ENCODE peak calls at places on chromosome 11, in eight cellular contexts. C, R, V, W, T, Q, O and D are unnamed samples.

GRCh38 chr11:101448881-101449442 is 134.8 kb downstream of the TRPC6 start:
- DNase-seq in C (no peak), R (no peak), V (no peak), W (no peak), T (no peak), Q (no peak), O (no peak), D (no peak)

GRCh38 chr11:71304491-71304890 is 52.1 kb upstream of the SHANK2 start:
- DNase-seq in C (no peak), R (no peak), V (no peak), W (no peak), T (no peak), Q (no peak), O (no peak), D (no peak)

GRCh38 chr11:37459430-37459829 is 861.4 kb upstream of the RAG2 start:
- DNase-seq in C (no peak), R (no peak), V (no peak), W (no peak), T (no peak), Q (no peak), O (no peak), D (no peak)

GRCh38 chr11:63896071-63896470 is 20.9 kb downstream of the RCOR2 start:
- DNase-seq in C (no peak), R (peak; percentile 33), V (no peak), W (no peak), T (no peak), Q (no peak), O (no peak), D (no peak)

GRCh38 chr11:99449345-99449744 is 428.6 kb downstream of the CNTN5 start:
- DNase-seq in C (no peak), R (no peak), V (no peak), W (no peak), T (no peak), Q (no peak), O (no peak), D (no peak)

GRCh38 chr11:45896392-45897068 is 10.5 kb downstream of the FREY1 start:
- DNase-seq in C (no peak), R (no peak), V (no peak), W (no peak), T (no peak), Q (no peak), O (no peak), D (no peak)

GRCh38 chr11:107570015-107570414 is 4.5 kb upstream of the ALKBH8 start:
- DNase-seq in C (no peak), R (no peak), V (no peak), W (no peak), T (no peak), Q (no peak), O (no peak), D (no peak)

GRCh38 chr11:2207773-2208621 is 36.4 kb upstream of the TH start:
- DNase-seq in C (no peak), R (no peak), V (no peak), W (peak; percentile 4), T (peak; percentile 0), Q (no peak), O (no peak), D (peak; percentile 1)

GRCh38 chr11:79762271-79762935 is 321.6 kb upstream of the TENM4 start:
- DNase-seq in C (no peak), R (peak; percentile 1), V (no peak), W (peak; percentile 18), T (no peak), Q (no peak), O (peak; percentile 21), D (no peak)

GRCh38 chr11:8023831-8024555 is 36.9 kb downstream of the EIF3F start:
- DNase-seq in C (no peak), R (no peak), V (no peak), W (no peak), T (no peak), Q (no peak), O (no peak), D (no peak)

GRCh38 chr11:31340903-31341572 is 28.5 kb downstream of the DCDC1 start:
- DNase-seq in C (no peak), R (peak; percentile 49), V (no peak), W (no peak), T (no peak), Q (peak; percentile 57), O (peak; percentile 39), D (peak; percentile 2)

GRCh38 chr11:63668396-63668795 is 2.8 kb downstream of the ATL3 start:
- DNase-seq in C (no peak), R (no peak), V (no peak), W (no peak), T (no peak), Q (no peak), O (no peak), D (no peak)

GRCh38 chr11:92149996-92150395 is 74.6 kb upstream of the FAT3 start:
- DNase-seq in C (no peak), R (no peak), V (no peak), W (no peak), T (no peak), Q (no peak), O (no peak), D (no peak)

GRCh38 chr11:11706022-11706421 is 84.2 kb upstream of the GALNT18 start:
- DNase-seq in C (no peak), R (no peak), V (no peak), W (no peak), T (no peak), Q (no peak), O (no peak), D (no peak)

GRCh38 chr11:125494987-125495725 is 909 bp downstream of the FEZ1 start:
- DNase-seq in C (no peak), R (peak; percentile 53), V (peak; percentile 55), W (peak; percentile 41), T (no peak), Q (peak; percentile 49), O (no peak), D (peak; percentile 10)

GRCh38 chr11:68666854-68667253 is 17.5 kb upstream of the GAL start:
- DNase-seq in C (no peak), R (no peak), V (no peak), W (peak; percentile 36), T (no peak), Q (no peak), O (no peak), D (no peak)

GRCh38 chr11:64084962-64085710 is 49.4 kb downstream of the FLRT1 start:
- DNase-seq in C (no peak), R (no peak), V (no peak), W (no peak), T (no peak), Q (no peak), O (no peak), D (no peak)

GRCh38 chr11:101003468-101003867 is 126.1 kb downstream of the PGR start:
- DNase-seq in C (no peak), R (no peak), V (no peak), W (no peak), T (no peak), Q (no peak), O (no peak), D (no peak)

GRCh38 chr11:57787920-57788716 is 26.5 kb downstream of the CTNND1 start:
- DNase-seq in C (no peak), R (no peak), V (no peak), W (no peak), T (no peak), Q (no peak), O (peak; percentile 72), D (no peak)

GRCh38 chr11:69640995-69641581 is at the start of gene CCND1:
- DNase-seq in C (no peak), R (peak; percentile 83), V (peak; percentile 84), W (no peak), T (peak; percentile 44), Q (peak; percentile 95), O (no peak), D (peak; percentile 56)

GRCh38 chr11:126925321-126926093 is 75.1 kb downstream of the KIRREL3 start:
- DNase-seq in C (no peak), R (peak; percentile 83), V (no peak), W (no peak), T (no peak), Q (peak; percentile 18), O (no peak), D (no peak)

GRCh38 chr11:65419773-65420481 is 2.7 kb upstream of the NEAT1 start:
- DNase-seq in C (no peak), R (peak; percentile 87), V (peak; percentile 93), W (peak; percentile 89), T (peak; percentile 77), Q (peak; percentile 95), O (peak; percentile 57), D (peak; percentile 72)

GRCh38 chr11:122788781-122789535 is 49.3 kb upstream of the CRTAM start:
- DNase-seq in C (no peak), R (no peak), V (no peak), W (no peak), T (no peak), Q (no peak), O (no peak), D (no peak)

GRCh38 chr11:109511598-109511997 is 89.6 kb downstream of the C11orf87 start:
- DNase-seq in C (no peak), R (no peak), V (no peak), W (no peak), T (no peak), Q (no peak), O (no peak), D (no peak)